ENCODE peak calls at places on chromosomes 2 and 18, in six cellular contexts. F, Y, W, C, M and J are unnamed samples.

GRCh38 chr2:112304298-112304941 is 29.0 kb downstream of the ZC3H6 start:
- DNase-seq in F (no peak), Y (no peak), W (no peak), C (no peak), M (no peak), J (no peak)

GRCh38 chr18:28043631-28044030 is 133.3 kb downstream of the CDH2 start:
- DNase-seq in F (no peak), Y (no peak), W (no peak), C (no peak), M (no peak), J (no peak)

GRCh38 chr2:230503798-230504197 is 87.8 kb downstream of the SP100 start:
- DNase-seq in F (no peak), Y (no peak), W (no peak), C (no peak), M (no peak), J (no peak)

GRCh38 chr2:157443795-157444642 is at the start of gene CYTIP:
- DNase-seq in F (no peak), Y (no peak), W (peak), C (no peak), M (no peak), J (no peak)

GRCh38 chr2:128781166-128781887 is 462.7 kb upstream of the HS6ST1 start:
- DNase-seq in F (no peak), Y (no peak), W (no peak), C (no peak), M (no peak), J (no peak)

GRCh38 chr2:133591164-133591563 is 22.9 kb upstream of the NCKAP5 start:
- DNase-seq in F (no peak), Y (no peak), W (peak), C (no peak), M (no peak), J (no peak)

GRCh38 chr2:191688934-191689695 is 11.2 kb downstream of the NABP1 start:
- DNase-seq in F (no peak), Y (peak), W (no peak), C (no peak), M (peak), J (no peak)

GRCh38 chr2:53886406-53887280 is 26.9 kb upstream of the GPR75 start:
- DNase-seq in F (no peak), Y (no peak), W (no peak), C (no peak), M (no peak), J (no peak)

GRCh38 chr2:142834003-142834402 is 43.5 kb upstream of the KYNU start:
- DNase-seq in F (no peak), Y (peak), W (no peak), C (no peak), M (no peak), J (no peak)

GRCh38 chr2:118221952-118222594 is 133.8 kb downstream of the INSIG2 start:
- DNase-seq in F (peak), Y (peak), W (no peak), C (no peak), M (peak), J (peak)

GRCh38 chr2:118374974-118375745 is 286.9 kb downstream of the INSIG2 start:
- DNase-seq in F (no peak), Y (no peak), W (no peak), C (no peak), M (no peak), J (no peak)

GRCh38 chr2:196170681-196171247 is 614 bp downstream of the STK17B start:
- DNase-seq in F (no peak), Y (peak), W (peak), C (no peak), M (no peak), J (peak)

GRCh38 chr2:149904352-149904751 is 316.8 kb upstream of the MMADHC start:
- DNase-seq in F (no peak), Y (no peak), W (no peak), C (no peak), M (no peak), J (no peak)

GRCh38 chr2:171520471-171520870 is 1.8 kb upstream of the CYBRD1 start:
- DNase-seq in F (no peak), Y (no peak), W (no peak), C (no peak), M (no peak), J (no peak)

GRCh38 chr2:174059178-174059874 is 94.2 kb upstream of the SP3 start:
- DNase-seq in F (no peak), Y (peak), W (no peak), C (no peak), M (no peak), J (no peak)

GRCh38 chr2:119432882-119433522 is 1.3 kb downstream of the TMEM37 start:
- DNase-seq in F (no peak), Y (no peak), W (no peak), C (no peak), M (no peak), J (no peak)

GRCh38 chr2:119430023-119430498 is 1.6 kb upstream of the TMEM37 start:
- DNase-seq in F (no peak), Y (no peak), W (no peak), C (no peak), M (no peak), J (no peak)

GRCh38 chr2:119431976-119432881 is 575 bp downstream of the TMEM37 start:
- DNase-seq in F (no peak), Y (peak), W (peak), C (no peak), M (no peak), J (no peak)

GRCh38 chr2:119429225-119430000 is 2.2 kb upstream of the TMEM37 start:
- DNase-seq in F (no peak), Y (peak), W (no peak), C (no peak), M (no peak), J (no peak)

DNA sequence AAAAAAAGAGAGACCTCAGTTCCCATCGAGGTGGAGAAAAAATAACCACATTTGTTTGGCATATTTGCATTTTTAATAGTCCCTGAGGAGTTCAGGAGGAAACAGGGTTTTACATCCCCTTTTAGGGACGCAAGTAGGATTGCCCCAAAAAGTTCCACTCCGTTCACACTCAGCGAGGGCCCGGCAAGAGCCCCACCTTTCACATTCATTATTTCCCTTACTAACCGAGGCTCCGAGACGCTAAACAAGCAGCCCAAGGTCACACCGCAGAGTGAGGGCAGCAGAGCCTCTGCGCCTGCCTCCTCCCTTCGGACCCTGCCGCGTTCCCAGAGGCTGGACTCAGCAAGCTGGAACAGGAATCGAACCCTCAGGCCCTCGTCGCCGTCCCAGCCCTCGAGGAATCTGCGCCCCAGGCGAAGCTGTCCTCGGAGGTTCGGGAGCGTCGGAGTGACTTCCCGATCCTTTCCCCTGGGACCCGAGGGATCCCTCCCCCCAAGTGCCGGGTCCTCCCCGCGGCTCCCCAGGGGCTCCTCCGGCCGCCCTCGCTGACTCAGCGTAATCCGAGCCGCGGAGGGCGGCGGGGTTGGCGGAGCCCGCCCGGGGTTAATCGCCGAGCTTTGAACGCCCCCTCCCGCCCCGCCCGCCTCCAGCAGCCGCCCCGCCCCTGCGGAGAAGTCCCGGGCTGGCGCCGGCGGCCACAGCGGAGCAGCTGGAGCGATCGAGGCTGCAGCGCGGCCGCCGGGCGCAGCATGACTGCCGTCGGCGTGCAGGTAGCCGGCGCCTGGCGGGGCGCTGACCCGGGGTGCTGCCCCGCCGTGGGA is at the start of gene TMEM37:
- DNase-seq in F (peak), Y (peak), W (peak), C (no peak), M (peak), J (peak)
- TF ChIP-seq CTCF in F (no peak), Y (no peak), W (no peak), C (no peak), M (no peak), J (no peak)

GRCh38 chr2:11022064-11022463 is 110.3 kb downstream of the KCNF1 start:
- DNase-seq in F (peak), Y (no peak), W (no peak), C (no peak), M (no peak), J (no peak)
- TF ChIP-seq CTCF in F (peak), Y (no peak), W (no peak), C (no peak), M (no peak), J (no peak)

GRCh38 chr2:169397697-169398096 is 35.4 kb upstream of the LRP2 start:
- DNase-seq in F (no peak), Y (no peak), W (no peak), C (no peak), M (no peak), J (no peak)
- TF ChIP-seq CTCF in F (peak), Y (no peak), W (no peak), C (no peak), M (no peak), J (no peak)

DNA sequence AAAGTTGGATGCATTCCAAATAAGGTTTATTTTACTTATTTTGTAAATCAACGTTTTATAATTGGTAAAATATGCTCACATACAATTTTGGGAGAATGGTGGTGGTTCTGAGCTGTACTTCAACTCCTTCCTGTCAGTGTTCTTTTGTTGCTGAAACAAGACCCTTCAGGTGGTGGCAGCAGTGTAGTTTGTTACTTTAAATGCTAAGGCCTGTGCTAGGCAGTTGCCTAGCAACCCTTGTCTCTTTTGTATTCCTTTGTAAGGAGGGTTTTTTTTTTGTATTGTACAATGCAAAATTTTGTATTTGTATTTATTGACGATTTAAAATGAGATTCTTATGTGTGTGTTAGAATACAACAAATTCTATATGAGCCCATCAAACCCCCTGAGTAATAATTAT is 166.0 kb upstream of the FAM98A start:
- DNase-seq in F (peak), Y (no peak), W (no peak), C (no peak), M (no peak), J (peak)
- TF ChIP-seq CTCF in F (peak), Y (no peak), W (no peak), C (no peak), M (no peak), J (no peak)

DNA sequence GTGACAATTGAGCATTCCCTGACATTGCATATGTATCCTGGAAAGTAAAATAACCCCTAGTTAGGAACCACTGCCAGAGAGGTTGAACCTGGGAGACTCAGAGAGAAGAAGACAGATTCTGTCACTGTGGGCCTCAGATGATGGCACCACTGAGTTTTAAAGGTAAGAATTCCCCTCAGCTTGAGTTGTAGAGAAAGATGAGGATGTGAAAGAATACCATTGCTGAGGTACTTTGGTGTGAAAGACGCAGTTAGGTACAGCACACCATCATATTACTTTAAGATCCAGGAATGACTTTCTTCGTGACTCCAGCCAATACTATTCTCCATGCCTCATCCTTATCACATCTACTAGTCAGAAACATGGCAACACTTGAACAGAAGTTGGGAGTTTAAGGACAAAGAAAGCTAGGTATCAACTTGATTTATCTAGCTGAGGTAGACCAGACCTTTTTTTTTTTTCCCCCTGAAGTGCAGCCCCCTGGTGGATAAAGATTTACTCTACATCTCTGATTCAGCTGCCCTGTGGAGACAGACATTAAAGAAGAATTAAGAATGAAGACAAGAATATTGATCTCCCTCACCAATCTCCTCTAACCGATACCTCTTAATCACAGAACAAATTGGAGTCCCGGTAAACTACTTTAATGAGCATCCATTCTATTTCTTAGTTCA is 630.5 kb upstream of the FANCL start:
- DNase-seq in F (peak), Y (no peak), W (no peak), C (no peak), M (no peak), J (no peak)
- TF ChIP-seq CTCF in F (peak), Y (no peak), W (no peak), C (no peak), M (no peak), J (peak)

DNA sequence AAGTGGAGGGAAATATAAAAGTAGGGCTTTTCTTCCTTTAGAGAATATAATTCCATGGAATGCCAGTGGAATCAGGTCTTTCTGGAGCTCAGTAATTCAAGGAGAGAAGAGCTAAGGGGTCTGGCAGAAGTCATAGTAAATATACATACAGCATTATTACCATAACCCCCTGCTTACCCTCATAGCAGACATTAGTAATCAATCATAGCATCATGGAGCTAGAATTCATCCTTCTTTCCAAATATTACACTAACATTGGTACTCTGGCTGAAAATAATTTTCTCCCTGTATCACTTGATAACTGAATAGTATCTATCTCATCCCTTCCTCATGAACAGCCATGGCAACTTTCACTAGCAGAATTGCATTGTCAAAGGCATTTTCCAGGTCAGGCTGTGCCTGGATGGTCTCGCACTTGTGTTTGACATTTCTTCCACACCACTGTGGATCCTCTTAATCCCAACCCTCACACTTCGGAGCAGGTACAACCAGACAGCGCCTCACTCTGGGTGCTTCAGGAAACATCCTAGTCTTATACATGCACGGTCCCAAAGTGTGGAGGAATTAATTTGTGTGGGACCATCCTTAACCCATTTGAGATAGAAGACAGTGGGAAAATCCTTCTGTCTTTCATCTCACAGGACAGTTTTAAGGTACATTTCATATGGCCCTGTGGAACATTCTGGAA is 84.2 kb upstream of the SEC11C start:
- DNase-seq in F (peak), Y (peak), W (no peak), C (no peak), M (no peak), J (no peak)
- TF ChIP-seq CTCF in F (peak), Y (peak), W (no peak), C (no peak), M (no peak), J (no peak)

DNA sequence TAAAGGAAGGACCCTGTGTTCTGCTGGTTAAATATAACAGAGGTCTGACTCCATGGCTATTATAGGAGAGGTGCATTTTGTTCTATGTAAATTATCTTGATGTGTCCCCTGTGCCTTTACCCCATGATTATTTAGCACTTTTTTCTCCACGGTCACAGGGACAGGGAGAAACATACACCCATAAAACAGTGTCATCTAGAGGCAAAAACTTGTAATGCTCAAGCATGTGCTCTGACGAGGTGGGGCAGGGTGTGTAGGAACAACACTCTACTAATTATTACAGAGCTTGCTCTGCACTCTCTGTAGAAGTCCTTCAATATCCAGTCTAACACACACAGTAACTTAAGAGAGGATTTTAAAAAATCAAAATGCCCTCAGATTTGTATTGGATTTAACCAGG is 187.9 kb downstream of the NEDD4L start:
- DNase-seq in F (no peak), Y (no peak), W (peak), C (no peak), M (peak), J (no peak)
- TF ChIP-seq CTCF in F (peak), Y (peak), W (peak), C (no peak), M (no peak), J (no peak)

GRCh38 chr18:9575558-9575957 is 38.8 kb downstream of the PPP4R1 start:
- DNase-seq in F (peak), Y (peak), W (peak), C (peak), M (peak), J (peak)
- TF ChIP-seq CTCF in F (peak), Y (peak), W (peak), C (peak), M (peak), J (peak)

GRCh38 chr18:72541871-72542690 is 2.1 kb downstream of the CBLN2 start:
- DNase-seq in F (peak), Y (no peak), W (no peak), C (no peak), M (no peak), J (no peak)
- TF ChIP-seq CTCF in F (peak), Y (no peak), W (no peak), C (no peak), M (no peak), J (no peak)

DNA sequence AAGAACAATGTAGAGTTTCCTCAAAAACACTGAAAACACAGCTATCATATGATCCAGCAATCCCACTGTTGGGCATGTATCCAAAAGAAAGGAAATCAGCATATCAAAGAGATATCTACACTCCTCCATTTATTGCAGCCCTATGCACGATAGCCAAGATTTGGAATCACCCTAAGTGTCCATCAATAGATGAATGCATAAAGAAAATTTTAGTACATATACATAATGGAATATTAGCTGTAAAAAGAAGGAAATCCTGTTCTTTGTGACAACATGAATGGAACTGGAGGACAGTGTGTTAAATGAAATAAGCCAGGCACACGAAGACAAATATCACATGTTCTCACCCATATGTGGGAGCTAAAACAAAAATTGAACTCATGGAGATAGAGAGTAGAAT is 114.5 kb upstream of the FN1 start:
- DNase-seq in F (no peak), Y (no peak), W (no peak), C (no peak), M (no peak), J (no peak)
- TF ChIP-seq CTCF in F (no peak), Y (no peak), W (no peak), C (no peak), M (no peak), J (no peak)